ENCODE peak calls at places on chromosomes 3 and 15, in eight cellular contexts. G, J, O, Y, A, L, B and Q are unnamed samples.

GRCh38 chr15:80991446-80991845 is 1.8 kb upstream of the MESD start:
- DNase-seq in J (no peak), G (no peak), Y (no peak), L (no peak), B (no peak), O (no peak), A (peak; percentile 73), Q (peak; percentile 72)

GRCh38 chr15:56307180-56307579 is 58.0 kb upstream of the TEX9 start:
- DNase-seq in A (no peak), O (no peak), J (no peak), B (no peak), Y (no peak), L (no peak), G (no peak), Q (no peak)

GRCh38 chr3:65979152-65979551 is 59.6 kb downstream of the MAGI1 start:
- DNase-seq in Y (no peak), O (peak; percentile 74), A (peak; percentile 89), B (no peak), J (no peak), G (no peak), L (no peak), Q (no peak)

GRCh38 chr15:63908986-63909385 is 75.2 kb upstream of the HERC1 start:
- DNase-seq in Y (no peak), G (no peak), B (no peak), J (no peak), O (peak; percentile 42), A (peak; percentile 38), L (peak; percentile 62), Q (no peak)

GRCh38 chr3:185831195-185831594 is 6.4 kb upstream of the IGF2BP2 start:
- DNase-seq in Y (no peak), A (no peak), L (no peak), B (no peak), G (no peak), O (no peak), J (no peak), Q (no peak)

GRCh38 chr15:55267401-55268053 is 22.1 kb downstream of the RAB27A start:
- DNase-seq in O (no peak), Y (peak; percentile 63), B (no peak), J (no peak), L (no peak), A (no peak), G (no peak), Q (no peak)

GRCh38 chr15:88800026-88800425 is 3.2 kb upstream of the ACAN start:
- DNase-seq in L (peak; percentile 53), Y (no peak), J (no peak), A (peak; percentile 28), B (no peak), O (no peak), G (no peak), Q (no peak)

GRCh38 chr15:28131946-28132345 is 32.8 kb upstream of the OCA2 start:
- DNase-seq in A (no peak), J (no peak), Y (no peak), O (no peak), L (no peak), B (no peak), G (no peak), Q (no peak)

GRCh38 chr3:140007946-140008692 is 73.1 kb downstream of the CLSTN2 start:
- DNase-seq in J (no peak), A (no peak), O (no peak), G (no peak), Y (no peak), L (no peak), B (no peak), Q (no peak)

GRCh38 chr3:143830063-143830462 is 18.2 kb downstream of the SLC9A9 start:
- DNase-seq in O (no peak), G (no peak), A (no peak), L (no peak), Y (no peak), B (no peak), J (no peak), Q (no peak)

GRCh38 chr15:86553116-86553515 is 473.4 kb downstream of the AGBL1 start:
- DNase-seq in B (no peak), G (no peak), L (no peak), J (no peak), Y (no peak), O (no peak), A (no peak), Q (no peak)

GRCh38 chr3:17640466-17640865 is 102.0 kb downstream of the TBC1D5 start:
- DNase-seq in B (no peak), Y (no peak), L (no peak), G (no peak), J (no peak), O (no peak), A (peak; percentile 24), Q (peak; percentile 24)

GRCh38 chr3:72338942-72339749 is 509.1 kb downstream of the SHQ1 start:
- DNase-seq in J (peak; percentile 18), A (peak; percentile 97), L (peak; percentile 96), B (peak; percentile 98), Y (no peak), G (no peak), O (peak; percentile 71), Q (no peak)

GRCh38 chr3:105458518-105459215 is 92.0 kb downstream of the ALCAM start:
- DNase-seq in Y (no peak), O (no peak), L (no peak), J (no peak), A (peak; percentile 10), B (no peak), G (no peak), Q (no peak)

GRCh38 chr15:42133892-42134502 is 22.4 kb downstream of the PLA2G4F start:
- DNase-seq in G (no peak), A (no peak), O (no peak), L (no peak), B (no peak), Y (peak; percentile 27), J (peak; percentile 10), Q (peak; percentile 57)

GRCh38 chr3:24492971-24493551 is 1.6 kb downstream of the THRB start:
- DNase-seq in Y (no peak), J (no peak), L (no peak), B (no peak), O (no peak), G (no peak), A (no peak), Q (no peak)

GRCh38 chr3:24493951-24494615 is 567 bp downstream of the THRB start:
- DNase-seq in Y (no peak), A (no peak), G (peak; percentile 41), J (no peak), O (no peak), L (no peak), B (no peak), Q (peak; percentile 59)

GRCh38 chr3:24495334-24495994 is 814 bp upstream of the THRB start:
- DNase-seq in A (no peak), L (no peak), O (no peak), G (peak; percentile 49), J (no peak), B (no peak), Y (no peak), Q (peak; percentile 21)

GRCh38 chr3:24496529-24497482 is 2.2 kb upstream of the THRB start:
- DNase-seq in J (no peak), G (peak; percentile 49), O (peak; percentile 51), L (no peak), Y (no peak), A (no peak), B (no peak), Q (peak; percentile 56)

GRCh38 chr3:24494616-24495333 is at the start of gene THRB:
- DNase-seq in B (no peak), O (no peak), J (no peak), Y (no peak), G (peak; percentile 63), A (peak; percentile 42), L (no peak), Q (peak; percentile 66)
- TF ChIP-seq CTCF in B (no peak), O (no peak), J (no peak), Y (no peak), G (peak; percentile 55), A (peak; percentile 13), L (peak; percentile 59), Q (peak; percentile 29)

GRCh38 chr15:67140078-67140833 is 74.9 kb downstream of the SMAD3 start:
- DNase-seq in B (no peak), O (no peak), A (no peak), L (no peak), G (no peak), Y (no peak), J (peak; percentile 53), Q (no peak)
- TF ChIP-seq CTCF in B (no peak), O (no peak), A (no peak), L (no peak), G (no peak), Y (no peak), J (no peak), Q (no peak)

GRCh38 chr3:136196401-136197158 is 445 bp upstream of the MSL2 start:
- DNase-seq in B (peak; percentile 97), A (peak; percentile 100), L (peak; percentile 99), G (peak; percentile 98), J (peak; percentile 99), Y (peak; percentile 98), O (peak; percentile 99), Q (peak; percentile 99)
- TF ChIP-seq CTCF in B (no peak), A (no peak), L (no peak), G (no peak), J (no peak), Y (no peak), O (no peak), Q (peak; percentile 3)

GRCh38 chr3:79517766-79518413 is 249.9 kb downstream of the ROBO1 start:
- DNase-seq in J (no peak), Y (no peak), O (no peak), B (no peak), L (no peak), A (peak; percentile 7), G (no peak), Q (peak; percentile 63)
- TF ChIP-seq CTCF in J (peak; percentile 32), Y (no peak), O (peak; percentile 64), B (peak; percentile 81), L (peak; percentile 79), A (peak; percentile 77), G (peak; percentile 78), Q (peak; percentile 81)

GRCh38 chr15:58159827-58160386 is 21.7 kb downstream of the AQP9 start:
- DNase-seq in O (no peak), G (no peak), B (no peak), J (no peak), L (no peak), Y (no peak), A (no peak), Q (no peak)
- TF ChIP-seq CTCF in O (no peak), G (no peak), B (no peak), J (no peak), L (no peak), Y (no peak), A (no peak), Q (no peak)